ENCODE peak calls at places on chromosomes 5 and 9, in six cellular contexts. U, H, Q, Z, G and L are unnamed samples.

GRCh38 chr9:109182940-109183798 is 16.1 kb upstream of the FRRS1L start:
- DNase-seq in U (peak; percentile 13), H (peak; percentile 49), Q (peak; percentile 33), Z (peak; percentile 50), G (peak; percentile 50), L (peak; percentile 22)

GRCh38 chr9:115034801-115035200 is 83.2 kb downstream of the TNC start:
- DNase-seq in U (peak; percentile 93), H (peak; percentile 89), Q (peak; percentile 54), Z (no peak), G (no peak), L (peak; percentile 52)

GRCh38 chr5:135488727-135489465 is 36.7 kb upstream of the TIFAB start:
- DNase-seq in U (peak; percentile 61), H (peak; percentile 88), Q (peak; percentile 46), Z (no peak), G (peak; percentile 75), L (peak; percentile 90)

GRCh38 chr9:125405938-125406811 is 144.5 kb downstream of the GAPVD1 start:
- DNase-seq in U (no peak), H (peak; percentile 28), Q (peak; percentile 13), Z (no peak), G (no peak), L (no peak)

GRCh38 chr9:27487927-27488326 is 36.2 kb upstream of the IFNK start:
- DNase-seq in U (no peak), H (no peak), Q (no peak), Z (no peak), G (no peak), L (no peak)

GRCh38 chr5:96254980-96255681 is 177.9 kb downstream of the PCSK1 start:
- DNase-seq in U (peak; percentile 99), H (peak; percentile 94), Q (peak; percentile 95), Z (no peak), G (no peak), L (peak; percentile 94)

GRCh38 chr9:79583957-79584654 is 12.3 kb downstream of the TLE4 start:
- DNase-seq in U (no peak), H (no peak), Q (no peak), Z (no peak), G (no peak), L (no peak)

GRCh38 chr9:111187376-111187775 is 142.6 kb downstream of the OR2K2 start:
- DNase-seq in U (no peak), H (peak; percentile 75), Q (no peak), Z (no peak), G (no peak), L (no peak)

GRCh38 chr5:149073217-149073616 is 10.4 kb upstream of the SH3TC2 start:
- DNase-seq in U (no peak), H (no peak), Q (no peak), Z (no peak), G (no peak), L (peak; percentile 17)

GRCh38 chr9:122816163-122816867 is 12.1 kb downstream of the PDCL start:
- DNase-seq in U (no peak), H (no peak), Q (no peak), Z (no peak), G (no peak), L (no peak)

GRCh38 chr9:19387317-19387716 is 7.3 kb upstream of the RPS6 start:
- DNase-seq in U (peak; percentile 57), H (peak; percentile 50), Q (no peak), Z (no peak), G (no peak), L (no peak)

GRCh38 chr5:123204224-123204623 is 115.2 kb downstream of the PRDM6 start:
- DNase-seq in U (peak; percentile 40), H (no peak), Q (no peak), Z (no peak), G (no peak), L (no peak)